ENCODE peak calls at places on chromosomes 13 and 19, in seven cellular contexts. U, T, E, C, A, I and W are unnamed samples. For H3K4me1, the result is how much of the 10 kb centered on the place peaks cover.

GRCh38 chr19:4730740-4731171 is 7.1 kb upstream of the DPP9 start:
- DNase-seq in U (peak), T (peak), E (no peak), C (no peak), A (no peak), I (no peak), W (peak)

GRCh38 chr13:50866817-50867640 is 23.5 kb upstream of the DLEU7 start:
- DNase-seq in U (no peak), T (no peak), E (no peak), C (no peak), A (no peak), I (no peak), W (no peak)

GRCh38 chr19:42113641-42114348 is 18.5 kb downstream of the POU2F2 start:
- DNase-seq in U (peak), T (peak), E (no peak), C (no peak), A (no peak), I (peak), W (no peak)

GRCh38 chr19:18321729-18322091 is 1.2 kb downstream of the LSM4 start:
- DNase-seq in U (no peak), T (no peak), E (no peak), C (no peak), A (no peak), I (no peak), W (no peak)

GRCh38 chr13:38582133-38582532 is 104.7 kb upstream of the FREM2 start:
- DNase-seq in U (peak), T (no peak), E (no peak), C (no peak), A (peak), I (peak), W (peak)

GRCh38 chr13:48579167-48579918 is 46.5 kb upstream of the RCBTB2 start:
- DNase-seq in U (no peak), T (no peak), E (no peak), C (no peak), A (no peak), I (no peak), W (peak)

GRCh38 chr13:75410207-75410606 is 71.8 kb downstream of the TBC1D4 start:
- DNase-seq in U (no peak), T (no peak), E (no peak), C (no peak), A (no peak), I (no peak), W (no peak)

GRCh38 chr13:79645569-79645968 is 164.6 kb downstream of the NDFIP2 start:
- DNase-seq in U (no peak), T (no peak), E (no peak), C (no peak), A (no peak), I (no peak), W (no peak)

GRCh38 chr13:69690999-69691398 is 416.6 kb upstream of the ATXN8OS start:
- DNase-seq in U (no peak), T (no peak), E (no peak), C (no peak), A (no peak), I (no peak), W (no peak)

GRCh38 chr13:34360702-34361101 is 542.8 kb downstream of the RFC3 start:
- DNase-seq in U (no peak), T (no peak), E (no peak), C (no peak), A (no peak), I (no peak), W (no peak)

GRCh38 chr19:35205733-35206323 is 22.7 kb downstream of the FAM187B start:
- DNase-seq in U (no peak), T (no peak), E (no peak), C (no peak), A (no peak), I (no peak), W (no peak)

GRCh38 chr13:76383671-76384461 is 502.3 kb downstream of the KCTD12 start:
- DNase-seq in U (peak), T (peak), E (peak), C (peak), A (no peak), I (peak), W (no peak)

GRCh38 chr19:30324982-30325381 is 47.2 kb upstream of the ZNF536 start:
- DNase-seq in U (no peak), T (no peak), E (no peak), C (no peak), A (no peak), I (no peak), W (no peak)

GRCh38 chr19:17394891-17395415 is 957 bp upstream of the CCDC194 start:
- DNase-seq in U (peak), T (peak), E (peak), C (no peak), A (peak), I (peak), W (peak)

GRCh38 chr13:114263590-114263989 is 17.8 kb upstream of the UPF3A start:
- DNase-seq in U (no peak), T (no peak), E (no peak), C (no peak), A (no peak), I (no peak), W (no peak)

DNA sequence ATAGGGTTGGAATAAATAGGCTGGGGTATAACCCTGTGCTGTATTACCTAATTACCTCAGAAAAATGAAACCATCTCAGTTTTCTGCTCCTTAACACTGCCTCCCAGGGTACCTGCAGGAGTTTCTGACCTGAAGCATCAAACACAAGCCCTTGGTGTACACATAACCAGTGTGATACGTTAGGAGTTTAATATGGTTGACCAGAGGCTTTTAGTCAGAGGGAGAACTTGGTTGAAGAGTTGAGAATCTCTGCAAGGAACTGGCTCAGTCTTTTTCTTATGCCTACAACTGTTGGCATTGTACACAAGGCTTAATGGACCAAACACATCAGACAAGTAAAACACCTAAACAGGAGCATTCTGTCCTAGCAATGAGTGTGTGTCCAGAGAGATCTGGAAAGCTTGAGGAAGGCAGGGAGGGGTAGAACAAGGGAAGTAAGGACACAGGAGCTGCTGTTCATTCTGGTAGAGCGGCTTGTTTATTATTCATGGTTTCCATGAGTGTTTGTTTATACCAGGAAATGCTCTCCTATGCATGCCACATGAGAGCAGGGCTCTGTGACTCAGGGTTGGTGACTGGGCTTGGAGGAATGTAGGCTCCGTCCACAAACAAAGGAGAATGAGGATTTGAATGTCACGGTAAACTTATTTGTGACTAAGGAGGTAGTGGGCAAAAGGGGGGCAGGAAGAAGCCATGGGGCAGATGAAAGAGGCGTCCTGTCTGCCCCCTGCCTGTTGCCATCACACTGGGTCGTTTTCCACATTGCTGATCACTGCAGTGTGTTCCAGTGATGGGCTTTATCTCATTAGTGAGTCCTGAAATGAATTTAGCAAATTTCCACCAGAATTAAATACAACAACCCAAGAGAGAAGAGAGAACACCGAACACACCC is 11.9 kb upstream of the SPATA13 start:
- DNase-seq in U (peak), T (peak), E (no peak), C (peak), A (no peak), I (peak), W (peak)
- TF ChIP-seq CTCF in U (no peak), T (no peak), E (no peak), C (no peak), A (no peak), I (no peak), W (no peak)

DNA sequence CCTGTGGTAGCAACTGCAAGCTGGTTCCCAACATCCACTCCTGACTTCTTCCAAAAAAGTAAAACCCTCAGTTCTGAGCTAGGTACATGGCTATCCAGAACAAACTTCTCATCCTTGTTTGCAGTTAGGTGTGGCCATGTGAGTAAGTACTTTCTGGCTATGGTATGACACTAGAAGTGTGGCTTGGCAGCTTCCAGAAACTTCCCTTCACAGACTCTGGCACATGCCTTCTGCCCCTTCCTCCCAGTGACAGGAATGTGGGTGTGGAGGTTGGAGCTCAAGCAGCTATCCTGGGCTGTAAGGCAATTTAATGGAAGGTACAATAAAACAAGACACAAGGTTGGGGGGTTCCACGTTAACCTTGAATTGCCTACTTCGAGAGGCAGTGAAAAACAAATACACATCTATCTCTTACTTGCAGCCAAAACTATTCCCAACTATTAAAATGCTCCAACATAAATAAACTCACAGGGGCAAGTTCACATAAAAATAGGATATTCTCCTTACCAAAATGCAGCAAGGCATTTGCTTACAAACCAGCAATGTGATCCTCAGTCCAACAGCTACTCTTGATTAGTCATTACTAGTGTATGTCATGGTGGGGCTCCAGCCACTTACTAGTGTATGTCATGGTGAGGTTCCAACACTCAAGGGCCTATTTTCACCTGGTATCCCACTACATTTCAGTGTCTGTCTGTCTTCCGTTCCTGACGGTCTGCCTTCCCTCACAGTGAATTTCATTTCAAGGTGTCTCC is 3.1 kb downstream of the SMG9 start:
- DNase-seq in U (no peak), T (no peak), E (no peak), C (no peak), A (no peak), I (no peak), W (no peak)
- H3K4me1 ChIP-seq in U (under half), T (under half), E (under half), C (under half), A (under half), I (under half), W (under half)

DNA sequence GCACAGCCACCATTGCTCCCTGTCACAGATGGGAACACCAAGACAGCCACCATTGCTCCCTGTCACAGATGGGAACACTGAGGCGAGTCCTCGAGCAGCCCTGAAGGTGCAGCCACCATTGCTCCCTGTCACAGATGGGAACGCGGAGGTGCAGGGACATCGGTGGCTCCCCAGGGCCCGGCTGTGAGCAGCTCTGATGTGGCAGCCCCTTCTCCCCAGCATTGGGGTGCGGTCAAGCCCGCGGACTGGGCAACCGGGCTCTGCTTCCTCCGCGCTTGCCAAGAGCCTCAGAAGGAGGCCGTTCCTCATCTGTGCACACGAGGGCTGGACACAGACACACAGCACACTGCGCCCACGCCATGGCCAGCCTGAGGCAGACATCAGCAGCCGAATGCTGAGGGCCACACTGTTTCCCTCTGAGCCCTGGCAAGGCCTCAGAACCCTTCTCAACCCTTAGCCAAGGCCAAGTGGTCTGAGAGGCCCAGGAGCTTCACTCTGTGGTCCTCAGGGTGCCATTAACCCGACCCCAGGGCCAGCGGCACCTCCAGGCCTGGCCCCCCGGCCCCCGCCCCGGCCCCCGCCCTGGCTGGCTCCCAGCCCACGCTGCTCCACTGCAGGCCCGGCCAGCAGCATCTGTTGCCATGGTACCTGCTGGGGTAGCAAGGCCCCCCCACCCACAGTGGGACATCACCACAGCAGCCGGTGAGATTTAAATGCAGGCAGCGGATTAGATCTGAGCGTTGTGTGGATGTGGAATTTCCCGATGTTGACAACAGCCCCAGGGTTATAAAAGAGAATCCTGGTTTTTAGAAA is 18.4 kb downstream of the C2CD4C start:
- DNase-seq in U (no peak), T (no peak), E (no peak), C (no peak), A (no peak), I (no peak), W (no peak)
- TF ChIP-seq POLR2A in U (no peak), T (no peak), E (no peak), C (no peak), A (no peak), I (no peak), W (no peak)

GRCh38 chr19:47778954-47779351 is 450 bp downstream of the SELENOW start:
- DNase-seq in U (peak), T (peak), E (peak), C (no peak), A (peak), I (no peak), W (peak)
- TF ChIP-seq CTCF in U (no peak), T (no peak), E (no peak), C (no peak), A (no peak), I (no peak), W (no peak)

GRCh38 chr19:40282209-40282580 is 3.0 kb downstream of the AKT2 start:
- DNase-seq in U (no peak), T (no peak), E (no peak), C (no peak), A (no peak), I (no peak), W (no peak)

GRCh38 chr19:40279120-40279551 is 6.0 kb downstream of the AKT2 start:
- DNase-seq in U (no peak), T (no peak), E (peak), C (no peak), A (no peak), I (no peak), W (no peak)

GRCh38 chr19:40281381-40282208 is 3.5 kb downstream of the AKT2 start:
- DNase-seq in U (no peak), T (no peak), E (no peak), C (no peak), A (no peak), I (no peak), W (no peak)

GRCh38 chr19:40279761-40280607 is 5.2 kb downstream of the AKT2 start:
- DNase-seq in U (no peak), T (no peak), E (no peak), C (no peak), A (no peak), I (no peak), W (no peak)

GRCh38 chr19:40280608-40281221 is 4.4 kb downstream of the AKT2 start:
- DNase-seq in U (no peak), T (peak), E (no peak), C (peak), A (no peak), I (no peak), W (peak)
- H3K4me1 ChIP-seq in U (under half), T (half or more), E (half or more), C (under half), A (under half), I (under half), W (half or more)

DNA sequence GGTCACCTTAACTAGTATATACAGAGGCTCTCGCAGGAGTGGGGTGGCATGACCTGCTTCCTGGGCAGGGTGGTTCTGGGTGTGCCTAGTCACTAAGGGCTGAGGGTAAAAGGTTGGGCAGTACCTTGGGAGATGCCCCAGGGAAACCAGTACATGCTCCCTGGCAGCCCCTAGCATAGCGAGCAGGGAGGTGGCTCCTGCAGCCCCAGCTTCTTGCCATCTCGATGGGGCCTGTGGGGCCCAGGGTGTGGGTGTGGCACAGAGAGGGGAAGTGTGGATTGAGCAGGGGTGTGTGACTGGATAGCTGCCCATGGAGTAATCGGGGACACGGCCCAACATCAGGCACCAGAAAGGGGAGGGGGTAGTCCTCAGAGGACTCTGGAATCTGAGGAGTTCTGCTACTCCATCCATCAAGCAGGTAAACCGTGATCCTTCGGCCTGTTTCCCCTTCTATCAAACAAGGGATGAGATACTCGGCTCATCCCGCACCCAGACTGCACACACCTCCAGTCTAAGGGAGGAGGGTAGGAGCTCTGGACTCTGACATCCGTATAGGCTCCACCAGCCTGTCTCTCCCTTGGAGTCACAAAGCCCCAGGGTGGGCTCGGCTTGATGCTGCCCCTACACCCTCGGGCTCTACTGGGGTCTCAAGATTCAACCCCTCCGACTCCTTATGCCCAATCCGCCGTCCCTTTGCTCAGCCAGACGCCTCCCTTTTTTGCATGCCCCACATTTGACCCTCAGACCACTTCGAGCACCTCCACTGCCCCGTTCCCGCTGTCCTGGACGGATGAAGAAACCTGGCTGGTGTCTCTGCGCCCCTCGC is 1.1 kb downstream of the ZBTB45 start:
- DNase-seq in U (no peak), T (no peak), E (peak), C (no peak), A (no peak), I (no peak), W (no peak)
- TF ChIP-seq POLR2A in U (no peak), T (no peak), E (no peak), C (no peak), A (no peak), I (no peak), W (no peak)

GRCh38 chr13:35768126-35768525 is 291.6 kb upstream of the MAB21L1 start:
- DNase-seq in U (no peak), T (no peak), E (no peak), C (no peak), A (no peak), I (no peak), W (no peak)
- TF ChIP-seq CTCF in U (no peak), T (no peak), E (no peak), C (no peak), A (no peak), I (no peak), W (no peak)

DNA sequence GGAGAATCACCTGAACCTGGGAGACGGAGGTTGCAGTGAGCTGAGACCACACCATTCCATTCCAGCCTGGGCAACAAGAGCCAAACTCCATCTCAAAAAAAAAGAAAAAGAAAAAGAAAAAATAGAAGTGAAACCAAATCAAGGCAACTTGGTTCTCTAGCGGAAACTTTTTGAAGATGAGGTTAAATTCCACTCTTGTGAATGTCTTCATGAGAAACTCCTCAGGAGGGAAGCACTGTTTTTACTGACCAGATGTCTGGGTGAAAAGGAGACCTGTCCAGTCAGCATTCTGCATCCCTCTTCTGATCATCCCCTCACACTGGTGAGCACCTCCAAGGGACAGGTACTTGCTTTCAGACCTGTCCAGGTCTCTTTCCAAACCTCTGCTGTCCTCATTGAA is 15.8 kb downstream of the BRD4 start:
- DNase-seq in U (no peak), T (no peak), E (no peak), C (no peak), A (no peak), I (no peak), W (no peak)
- H3K4me1 ChIP-seq in U (under half), T (half or more), E (under half), C (under half), A (under half), I (under half), W (half or more)